ENCODE peak calls at places on chromosomes 5 and 9, in six cellular contexts. Q is A549, S is HepG2, R is GM12878, J is endothelial cell of umbilical vein, I is K562. C is an unnamed sample.

GRCh38 chr5:22242532-22242931 is 610.6 kb downstream of the CDH12 start:
- DNase-seq in Q (no peak), S (no peak), R (no peak), J (no peak), I (peak; percentile 0), C (no peak)

GRCh38 chr5:4662845-4663244 is 477.3 kb upstream of the ADAMTS16 start:
- DNase-seq in Q (no peak), S (no peak), R (no peak), J (no peak), I (no peak), C (no peak)

GRCh38 chr5:130975847-130976246 is 189.2 kb downstream of the HINT1 start:
- DNase-seq in Q (no peak), S (no peak), R (no peak), J (no peak), I (no peak), C (no peak)

GRCh38 chr9:91949946-91950664 is at the start of gene ROR2:
- DNase-seq in Q (peak; percentile 40), S (no peak), R (no peak), J (peak; percentile 7), I (peak; percentile 89), C (peak; percentile 88)

GRCh38 chr9:119963258-119963797 is 594.1 kb upstream of the BRINP1 start:
- DNase-seq in Q (peak; percentile 49), S (no peak), R (no peak), J (no peak), I (no peak), C (no peak)

GRCh38 chr5:133423618-133424282 is 188.6 kb downstream of the FSTL4 start:
- DNase-seq in Q (peak; percentile 53), S (peak; percentile 28), R (peak; percentile 16), J (peak; percentile 54), I (peak; percentile 68), C (peak; percentile 58)

GRCh38 chr9:114779352-114779845 is 26.4 kb downstream of the TNFSF15 start:
- DNase-seq in Q (peak; percentile 92), S (no peak), R (no peak), J (peak; percentile 100), I (no peak), C (no peak)

GRCh38 chr5:32098291-32098690 is 75.8 kb downstream of the GOLPH3 start:
- DNase-seq in Q (no peak), S (no peak), R (no peak), J (peak; percentile 96), I (no peak), C (no peak)

GRCh38 chr5:18114161-18114802 is 480.0 kb downstream of the TAF11L14 start:
- DNase-seq in Q (peak; percentile 30), S (no peak), R (no peak), J (no peak), I (no peak), C (peak; percentile 10)

GRCh38 chr5:61327761-61328753 is 4.0 kb upstream of the ZSWIM6 start:
- DNase-seq in Q (peak; percentile 73), S (peak; percentile 56), R (peak; percentile 48), J (peak; percentile 64), I (peak; percentile 21), C (peak; percentile 80)

GRCh38 chr5:403995-404394 is 39.0 kb upstream of the EXOC3 start:
- DNase-seq in Q (no peak), S (no peak), R (no peak), J (no peak), I (no peak), C (no peak)

DNA sequence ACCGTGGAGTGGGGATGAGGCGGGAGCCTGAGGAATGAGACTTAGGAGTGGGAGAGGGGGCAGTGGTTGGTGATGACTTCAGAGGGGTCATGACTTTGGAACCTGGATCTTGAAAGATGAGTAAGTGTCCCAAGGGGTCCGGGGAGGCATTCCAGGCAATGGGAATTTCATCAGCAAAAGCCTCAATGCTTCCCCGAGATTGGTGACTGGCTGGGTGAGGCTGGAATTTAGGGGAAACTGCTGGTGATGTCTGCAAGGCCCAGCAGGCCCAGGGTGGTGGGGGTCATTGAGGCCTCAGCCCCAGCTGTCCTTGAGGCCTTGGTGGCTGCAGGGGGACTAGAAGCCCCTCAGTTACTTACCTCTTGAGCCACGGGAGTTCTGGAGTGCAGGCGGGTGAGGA is 7.5 kb downstream of the NDST1 start:
- DNase-seq in Q (peak; percentile 62), S (no peak), R (no peak), J (peak; percentile 15), I (no peak), C (no peak)
- TF ChIP-seq MYC in Q (no peak), S (no peak), R (no peak), J (no peak), I (no peak), C (no peak)

DNA sequence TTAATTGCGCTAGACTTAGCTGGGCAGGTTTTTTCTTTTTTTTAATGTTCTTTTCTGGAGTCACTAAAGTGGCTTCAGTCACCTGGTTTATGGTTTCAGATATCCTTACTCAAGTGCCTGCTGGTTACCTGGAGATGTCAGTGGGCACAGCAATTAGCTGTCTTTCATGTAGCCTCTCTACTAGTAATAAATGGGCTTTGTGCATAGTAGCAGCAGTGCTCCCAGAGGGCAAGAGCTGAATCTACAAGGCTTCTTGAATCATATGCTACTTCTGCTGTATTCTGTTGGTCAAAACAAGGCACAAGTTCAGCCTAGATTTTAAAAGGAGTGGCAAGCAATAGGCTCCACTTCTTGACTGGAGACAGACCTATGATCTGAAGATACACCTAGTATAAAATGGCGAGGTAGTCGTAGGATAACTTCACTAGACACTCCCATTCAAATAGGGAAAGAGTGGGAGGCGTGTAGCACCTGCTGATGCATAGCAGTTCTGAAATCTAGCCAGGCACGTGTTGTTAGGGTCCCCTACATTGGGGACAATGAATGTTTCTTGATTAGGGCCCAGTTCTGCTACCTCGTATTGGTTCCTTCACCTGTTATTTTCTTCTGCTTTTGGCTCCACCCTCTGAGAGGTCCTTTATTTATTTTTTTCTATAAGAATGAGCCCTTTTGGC is 7.0 kb downstream of the SCAMP1 start:
- DNase-seq in Q (peak; percentile 13), S (no peak), R (no peak), J (no peak), I (no peak), C (peak; percentile 40)
- TF ChIP-seq CTCF in Q (no peak), S (no peak), R (peak; percentile 41), J (no peak), I (no peak), C (peak; percentile 17)

GRCh38 chr5:83993803-83994202 is 273.1 kb upstream of the HAPLN1 start:
- DNase-seq in Q (no peak), S (no peak), R (no peak), J (no peak), I (no peak), C (no peak)
- TF ChIP-seq MAX in Q (no peak), S (no peak), R (no peak), J (no peak), I (no peak), C (no peak)

GRCh38 chr5:151231359-151231758 is 7.5 kb upstream of the CCDC69 start:
- DNase-seq in Q (no peak), S (no peak), R (no peak), J (no peak), I (no peak), C (no peak)
- TF ChIP-seq MYC in Q (no peak), S (no peak), R (no peak), J (no peak), I (no peak), C (no peak)

GRCh38 chr5:55222819-55223124 is 4.3 kb downstream of the MCIDAS start:
- DNase-seq in Q (no peak), S (no peak), R (no peak), J (no peak), I (no peak), C (no peak)
- TF ChIP-seq CTCF in Q (no peak), S (no peak), R (no peak), J (no peak), I (no peak), C (no peak)

C was measured in NB4.